ENCODE peak calls at places on chromosomes 5 and 9, in ten cellular contexts. M is K562, E is ovary, R is suprapubic skin, Z is heart left ventricle, V is GM12892, P is esophagus squamous epithelium, X is uterus, Y is transverse colon, D is A549. C is an unnamed sample.

GRCh38 chr9:135887585-135888050 is 19.7 kb downstream of the CAMSAP1 start:
- DNase-seq in M (no peak), E (no peak), R (peak; percentile 76), Z (peak; percentile 29), V (peak; percentile 65), P (no peak), X (no peak), Y (no peak), D (no peak), C (no peak)

GRCh38 chr9:19431361-19432171 is 22.8 kb downstream of the ACER2 start:
- DNase-seq in M (no peak), E (peak; percentile 55), R (no peak), Z (peak; percentile 76), V (no peak), P (no peak), X (peak; percentile 69), Y (no peak), D (no peak), C (no peak)

GRCh38 chr9:1366300-1366699 is 316.1 kb downstream of the DMRT2 start:
- DNase-seq in M (no peak), E (no peak), R (no peak), Z (no peak), V (no peak), P (no peak), X (no peak), Y (no peak), D (no peak), C (no peak)

GRCh38 chr5:110851357-110851756 is 112.5 kb downstream of the SLC25A46 start:
- DNase-seq in M (no peak), E (no peak), R (no peak), Z (no peak), V (no peak), P (no peak), X (no peak), Y (no peak), D (no peak), C (no peak)

GRCh38 chr5:132102101-132102701 is 28.6 kb downstream of the CSF2 start:
- DNase-seq in M (no peak), E (no peak), R (no peak), Z (no peak), V (no peak), P (no peak), X (no peak), Y (no peak), D (no peak), C (no peak)

GRCh38 chr9:135992486-135993408 is 31.6 kb upstream of the UBAC1 start:
- DNase-seq in M (peak; percentile 68), E (peak; percentile 89), R (peak; percentile 90), Z (peak; percentile 90), V (no peak), P (no peak), X (peak; percentile 82), Y (peak; percentile 80), D (peak; percentile 36), C (peak; percentile 66)

GRCh38 chr9:113152699-113153098 is 1.9 kb downstream of the SLC31A2 start:
- DNase-seq in M (peak; percentile 49), E (no peak), R (no peak), Z (no peak), V (no peak), P (no peak), X (no peak), Y (no peak), D (no peak), C (peak; percentile 20)

GRCh38 chr5:39080597-39081204 is 6.5 kb upstream of the RICTOR start:
- DNase-seq in M (peak; percentile 69), E (peak; percentile 60), R (no peak), Z (peak; percentile 55), V (no peak), P (no peak), X (peak; percentile 51), Y (peak; percentile 53), D (peak; percentile 64), C (peak; percentile 15)

GRCh38 chr9:78132688-78133033 is 101.0 kb upstream of the GNAQ start:
- DNase-seq in M (no peak), E (no peak), R (no peak), Z (no peak), V (no peak), P (no peak), X (no peak), Y (no peak), D (no peak), C (no peak)

GRCh38 chr5:148002471-148002870 is 61.3 kb upstream of the SPINK5 start:
- DNase-seq in M (no peak), E (no peak), R (no peak), Z (no peak), V (no peak), P (no peak), X (no peak), Y (no peak), D (no peak), C (no peak)

GRCh38 chr5:14727428-14727865 is 62.9 kb downstream of the OTULIN start:
- DNase-seq in M (peak; percentile 82), E (peak; percentile 81), R (no peak), Z (peak; percentile 79), V (no peak), P (no peak), X (peak; percentile 76), Y (peak; percentile 79), D (peak; percentile 60), C (peak; percentile 76)

GRCh38 chr9:3446313-3446712 is 79.5 kb downstream of the RFX3 start:
- DNase-seq in M (no peak), E (no peak), R (no peak), Z (no peak), V (no peak), P (no peak), X (no peak), Y (no peak), D (no peak), C (no peak)

GRCh38 chr9:137438591-137439157 is 2.5 kb downstream of the ENTPD8 start:
- DNase-seq in M (no peak), E (no peak), R (no peak), Z (no peak), V (no peak), P (no peak), X (no peak), Y (no peak), D (no peak), C (no peak)

GRCh38 chr9:137444106-137444790 is 3.1 kb upstream of the ENTPD8 start:
- DNase-seq in M (no peak), E (no peak), R (no peak), Z (no peak), V (no peak), P (no peak), X (no peak), Y (no peak), D (no peak), C (no peak)

GRCh38 chr9:137439158-137439714 is 1.9 kb downstream of the ENTPD8 start:
- DNase-seq in M (no peak), E (no peak), R (no peak), Z (no peak), V (no peak), P (no peak), X (no peak), Y (no peak), D (no peak), C (no peak)

GRCh38 chr9:137441935-137442321 is 771 bp upstream of the ENTPD8 start:
- DNase-seq in M (no peak), E (no peak), R (no peak), Z (no peak), V (no peak), P (no peak), X (no peak), Y (no peak), D (no peak), C (no peak)

DNA sequence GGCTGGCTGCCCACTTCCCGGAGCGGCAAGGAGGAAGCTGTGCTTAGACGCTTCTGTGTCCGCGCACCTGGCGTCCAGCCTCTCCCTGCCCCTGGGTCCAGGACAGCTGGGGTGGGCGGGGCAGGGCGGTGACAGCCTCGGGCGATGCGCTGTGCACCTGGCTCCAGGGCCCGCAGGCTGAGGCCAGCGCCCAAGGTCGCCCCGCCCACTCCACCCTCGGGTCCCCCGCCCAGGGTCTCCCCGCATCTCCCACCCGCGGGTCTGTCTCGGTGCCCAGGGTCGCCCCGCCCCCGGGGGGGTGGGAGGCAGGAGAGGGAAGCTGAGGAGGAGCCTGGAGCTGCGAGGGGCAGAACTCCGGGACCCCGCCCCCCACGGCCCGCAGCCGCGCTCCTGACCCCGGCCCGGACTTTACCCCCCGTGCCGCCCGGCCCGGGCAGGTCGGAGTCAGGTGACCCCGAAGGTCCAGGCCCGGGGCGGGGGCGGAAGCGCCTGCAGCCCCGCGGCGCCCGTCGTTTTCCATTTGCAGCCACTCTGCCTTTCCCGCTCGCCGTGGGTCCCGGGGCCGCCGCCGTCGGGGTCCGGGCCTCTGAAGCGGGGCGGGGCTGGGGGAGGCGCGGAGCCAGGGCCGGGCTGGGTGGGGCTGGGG is at the start of gene ENTPD8:
- DNase-seq in M (peak; percentile 79), E (no peak), R (no peak), Z (no peak), V (no peak), P (no peak), X (no peak), Y (peak; percentile 89), D (peak; percentile 76), C (no peak)
- TF ChIP-seq POLR2A in M (no peak), E (no peak), R (no peak), Z (no peak), V (no peak), P (no peak), X (no peak), Y (peak; percentile 73), D (no peak), C (no peak)

GRCh38 chr9:123434619-123435240 is 78.7 kb downstream of the CRB2 start:
- DNase-seq in M (peak; percentile 51), E (no peak), R (peak; percentile 48), Z (no peak), V (no peak), P (no peak), X (no peak), Y (no peak), D (peak; percentile 60), C (no peak)
- TF ChIP-seq POLR2A in M (no peak), E (no peak), R (no peak), Z (no peak), V (no peak), P (no peak), X (no peak), Y (no peak), D (no peak), C (no peak)

DNA sequence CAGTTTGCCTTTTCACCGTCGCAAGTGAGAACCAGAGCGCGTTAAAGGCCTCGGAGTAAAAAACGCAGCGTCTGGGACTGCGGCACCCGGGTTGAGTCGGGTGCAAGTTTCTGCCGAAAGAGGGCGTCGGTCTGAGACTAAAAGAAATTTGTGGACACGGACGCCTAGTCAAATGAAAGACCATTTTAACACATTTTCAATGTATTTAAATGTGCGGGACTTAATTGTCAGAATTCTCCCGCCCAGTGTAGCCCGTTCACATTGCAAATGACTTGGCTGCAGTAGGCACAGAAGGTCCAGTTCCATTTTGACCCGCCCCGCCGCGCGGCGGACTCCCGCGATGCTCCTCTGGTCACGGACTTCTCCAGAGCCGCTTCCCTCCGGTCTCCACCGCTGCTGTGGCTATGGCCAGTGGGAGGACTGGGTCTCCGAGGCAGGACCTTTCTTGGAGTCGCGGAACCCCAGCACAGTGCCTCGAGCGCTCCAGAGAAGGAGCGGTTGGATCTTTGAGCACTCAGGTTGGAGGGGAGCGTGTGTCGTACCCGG is 1.3 kb upstream of the NPR3 start:
- DNase-seq in M (peak; percentile 47), E (peak; percentile 60), R (no peak), Z (peak; percentile 58), V (peak; percentile 36), P (no peak), X (peak; percentile 62), Y (peak; percentile 69), D (peak; percentile 74), C (peak; percentile 59)
- TF ChIP-seq POLR2A in M (no peak), E (no peak), R (no peak), Z (no peak), V (no peak), P (no peak), X (no peak), Y (no peak), D (no peak), C (no peak)

GRCh38 chr9:36960575-36960955 is 73.5 kb downstream of the PAX5 start:
- DNase-seq in M (no peak), E (no peak), R (peak; percentile 16), Z (no peak), V (no peak), P (no peak), X (no peak), Y (no peak), D (no peak), C (no peak)
- TF ChIP-seq POLR2A in M (no peak), E (no peak), R (no peak), Z (no peak), V (no peak), P (no peak), X (no peak), Y (no peak), D (no peak), C (no peak)